ENCODE peak calls at places on chromosomes 12 and 14, in four cellular contexts. A is heart left ventricle, O is GM23248, M is skeletal muscle cell. V is an unnamed sample.

GRCh38 chr12:42679402-42679801 is 89.9 kb upstream of the PRICKLE1 start:
- DNase-seq in A (no peak), O (peak; percentile 59), M (peak; percentile 9), V (no peak)

GRCh38 chr14:77100961-77101360 is 2.9 kb downstream of the CIPC start:
- DNase-seq in A (no peak), O (peak; percentile 27), M (no peak), V (no peak)

GRCh38 chr14:54570651-54571415 is 3.9 kb downstream of the SAMD4A start:
- DNase-seq in A (no peak), O (peak; percentile 91), M (no peak), V (no peak)

GRCh38 chr12:42767326-42767954 is 177.9 kb upstream of the PRICKLE1 start:
- DNase-seq in A (no peak), O (no peak), M (no peak), V (no peak)

GRCh38 chr12:58268080-58268479 is 326.7 kb downstream of the ATP23 start:
- DNase-seq in A (no peak), O (peak; percentile 46), M (peak; percentile 19), V (no peak)

GRCh38 chr14:77241955-77242354 is 29.1 kb downstream of the NGB start:
- DNase-seq in A (no peak), O (peak; percentile 9), M (no peak), V (no peak)

GRCh38 chr14:63499701-63500250 is 43.4 kb downstream of the PPP2R5E start:
- DNase-seq in A (no peak), O (peak; percentile 73), M (no peak), V (no peak)

GRCh38 chr14:22003471-22003870 is 329.9 kb upstream of the OR4E1 start:
- DNase-seq in A (no peak), O (no peak), M (no peak), V (no peak)

GRCh38 chr12:39124768-39125167 is 219.4 kb upstream of the CPNE8 start:
- DNase-seq in A (no peak), O (no peak), M (no peak), V (no peak)

GRCh38 chr12:107917912-107918800 is 143.7 kb downstream of the ASCL4 start:
- DNase-seq in A (no peak), O (peak; percentile 44), M (no peak), V (no peak)

GRCh38 chr12:64883264-64884163 is 59.1 kb downstream of the TBC1D30 start:
- DNase-seq in A (no peak), O (no peak), M (no peak), V (no peak)

GRCh38 chr12:96104566-96104965 is 69.2 kb upstream of the LTA4H start:
- DNase-seq in A (no peak), O (no peak), M (no peak), V (no peak)

GRCh38 chr14:59629384-59630158 is 53.0 kb upstream of the CCDC175 start:
- DNase-seq in A (no peak), O (no peak), M (no peak), V (no peak)

GRCh38 chr12:27754795-27755194 is 25.2 kb upstream of the KLHL42 start:
- DNase-seq in A (no peak), O (no peak), M (no peak), V (peak; percentile 23)

GRCh38 chr14:25237845-25238244 is 187.9 kb upstream of the STXBP6 start:
- DNase-seq in A (no peak), O (peak; percentile 51), M (no peak), V (no peak)

GRCh38 chr12:88362439-88362838 is 217.8 kb downstream of the KITLG start:
- DNase-seq in A (no peak), O (peak; percentile 47), M (no peak), V (no peak)

GRCh38 chr14:100669468-100669867 is 57.2 kb upstream of the DLK1 start:
- DNase-seq in A (no peak), O (no peak), M (no peak), V (no peak)

GRCh38 chr14:57760891-57761290 is 105.0 kb downstream of the SLC35F4 start:
- DNase-seq in A (no peak), O (no peak), M (no peak), V (no peak)

GRCh38 chr14:82387699-82388098 is 854.0 kb upstream of the SEL1L start:
- DNase-seq in A (no peak), O (no peak), M (no peak), V (no peak)

GRCh38 chr12:92025462-92026207 is 120.0 kb downstream of the BTG1 start:
- DNase-seq in A (no peak), O (no peak), M (no peak), V (no peak)

GRCh38 chr12:6614513-6615177 is 7.5 kb upstream of the CHD4 start:
- DNase-seq in A (no peak), O (peak; percentile 42), M (no peak), V (no peak)

GRCh38 chr14:94636744-94637412 is 24.7 kb downstream of the SERPINA3 start:
- DNase-seq in A (no peak), O (peak; percentile 23), M (no peak), V (peak; percentile 6)

GRCh38 chr12:88604646-88605045 is 24.4 kb upstream of the KITLG start:
- DNase-seq in A (no peak), O (no peak), M (no peak), V (no peak)

GRCh38 chr14:84485016-84485415 is 1044.9 kb upstream of the FLRT2 start:
- DNase-seq in A (no peak), O (no peak), M (no peak), V (no peak)

GRCh38 chr12:7059780-7060179 is 738 bp upstream of the C1S start:
- DNase-seq in A (no peak), O (no peak), M (no peak), V (no peak)

GRCh38 chr12:113214938-113215400 is 6.3 kb upstream of the TPCN1 start:
- DNase-seq in A (peak; percentile 82), O (peak; percentile 99), M (peak; percentile 97), V (no peak)

GRCh38 chr14:91835920-91836843 is 31.2 kb downstream of the TC2N start:
- DNase-seq in A (peak; percentile 28), O (peak; percentile 20), M (no peak), V (peak; percentile 96)

GRCh38 chr12:49232940-49233841 is 31.7 kb upstream of the TUBA1C start:
- DNase-seq in A (peak; percentile 82), O (no peak), M (no peak), V (peak; percentile 44)

GRCh38 chr12:86572455-86572854 is 316.3 kb upstream of the MGAT4C start:
- DNase-seq in A (no peak), O (no peak), M (no peak), V (no peak)

GRCh38 chr12:72281145-72281544 is 9.0 kb downstream of the TRHDE start:
- DNase-seq in A (no peak), O (peak; percentile 42), M (no peak), V (no peak)

GRCh38 chr12:10668526-10668925 is 5.3 kb downstream of the STYK1 start:
- DNase-seq in A (no peak), O (no peak), M (no peak), V (no peak)

GRCh38 chr12:48882325-48882687 is 16.6 kb upstream of the RND1 start:
- DNase-seq in A (no peak), O (peak; percentile 38), M (no peak), V (no peak)

GRCh38 chr12:23949212-23950010 is at the start of gene SOX5:
- DNase-seq in A (peak; percentile 47), O (peak; percentile 0), M (no peak), V (peak; percentile 32)

GRCh38 chr12:104521731-104522130 is 65.0 kb downstream of the CHST11 start:
- DNase-seq in A (no peak), O (peak; percentile 72), M (no peak), V (no peak)

DNA sequence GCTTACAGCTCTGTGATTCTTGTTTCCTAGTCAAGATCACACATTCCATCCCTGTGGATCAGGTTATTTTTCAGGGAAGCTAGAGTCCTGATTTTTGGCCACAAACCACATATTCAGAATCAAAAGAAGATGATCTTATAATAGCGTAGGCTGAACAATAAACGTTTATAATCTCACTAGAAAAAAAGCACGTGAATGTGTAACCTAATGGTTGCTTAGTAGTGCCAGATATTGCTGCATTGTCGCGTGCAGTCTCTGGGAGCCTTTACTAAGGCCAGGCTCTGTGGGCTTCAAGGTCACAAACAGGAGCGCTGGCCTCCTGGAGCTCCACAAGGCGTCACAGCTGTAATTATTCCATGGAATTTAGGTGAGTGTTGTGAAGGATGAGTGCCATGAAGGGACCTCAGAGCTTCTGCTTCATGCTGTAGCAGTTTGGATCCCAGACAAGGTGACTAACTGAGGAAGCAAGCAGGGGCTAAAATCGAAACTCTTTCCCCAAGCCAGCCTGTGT is 17.4 kb downstream of the CDKN1B start:
- DNase-seq in A (no peak), O (no peak), M (no peak), V (no peak)
- H3K4me3 ChIP-seq in A (no peak overlapping the region), O (no peak overlapping the region), M (no peak overlapping the region), V (no peak overlapping the region)

DNA sequence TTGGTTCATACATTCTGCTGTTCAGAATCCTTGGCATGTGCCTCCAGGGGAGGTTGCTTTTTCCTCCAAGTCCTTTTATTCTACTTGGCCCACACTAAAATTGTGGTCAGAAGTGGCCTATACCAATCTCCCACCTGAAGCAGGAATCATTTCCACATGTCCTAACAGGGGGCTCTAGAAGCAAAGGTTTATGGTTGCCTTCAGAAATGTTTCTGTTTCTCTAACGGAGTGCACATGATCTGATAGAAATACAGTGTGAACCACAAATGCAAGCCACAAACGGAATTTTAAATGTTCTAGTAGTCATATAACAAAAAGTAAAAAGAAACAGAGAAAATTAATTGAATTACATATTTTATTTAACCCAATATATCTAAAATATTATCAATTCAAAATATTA is 3.9 kb downstream of the PTGER2 start:
- DNase-seq in A (no peak), O (no peak), M (no peak), V (no peak)
- H3K4me3 ChIP-seq in A (no peak overlapping the region), O (no peak overlapping the region), M (peak overlapping the region; percentile 93), V (no peak overlapping the region)

DNA sequence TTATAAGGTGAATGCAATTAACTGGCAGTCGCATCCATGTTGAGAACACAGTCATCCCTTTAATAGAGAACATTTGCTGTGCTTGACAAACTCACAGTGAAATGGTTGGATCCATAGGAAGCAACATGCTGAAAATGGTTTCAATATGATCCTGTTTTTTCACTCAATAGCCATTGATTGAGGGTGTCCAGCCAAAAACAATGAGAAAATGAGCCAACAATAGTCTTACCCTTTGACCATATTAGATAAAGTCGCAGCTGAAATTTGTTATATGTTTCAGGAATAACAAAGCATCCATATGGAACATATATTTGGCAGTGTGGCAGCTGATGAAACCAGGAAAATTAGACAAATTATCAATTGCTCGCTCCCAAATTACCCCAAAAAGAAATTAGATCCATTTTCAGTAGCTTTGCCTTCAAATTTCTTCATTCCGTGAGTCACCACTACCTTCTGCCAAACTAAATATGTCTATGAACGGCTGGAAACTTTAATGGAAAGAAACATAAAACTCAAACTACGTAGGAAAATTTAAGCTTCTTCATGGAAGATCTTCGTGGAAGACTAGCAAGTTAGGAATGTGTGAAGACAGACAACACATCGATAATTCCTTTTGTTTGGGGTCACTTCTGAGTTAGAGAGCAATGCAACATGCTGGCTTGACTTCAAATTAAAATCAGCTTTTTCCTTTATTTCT is 17.4 kb downstream of the IGF1 start:
- DNase-seq in A (no peak), O (peak; percentile 84), M (peak; percentile 3), V (no peak)
- H3K4me3 ChIP-seq in A (no peak overlapping the region), O (no peak overlapping the region), M (no peak overlapping the region), V (no peak overlapping the region)

GRCh38 chr12:53345486-53346195 is 9.5 kb upstream of the SP7 start:
- DNase-seq in A (peak; percentile 84), O (peak; percentile 72), M (no peak), V (no peak)
- H3K4me3 ChIP-seq in A (no peak overlapping the region), O (peak overlapping the region; percentile 80), M (peak overlapping the region; percentile 68), V (no peak overlapping the region)

V was measured in pancreas.